ENCODE peak calls at places on chromosomes 5 and 9, in nine cellular contexts. J is fibroblast of lung, X is left lung, A is mucosa of descending colon, Z is cardiac muscle cell, R is breast epithelium, C is astrocyte of the spinal cord, M is WERI-Rb-1, F is OCI-LY7. D is an unnamed sample.

GRCh38 chr5:36691993-36692392 is 85.6 kb downstream of the SLC1A3 start:
- DNase-seq in J (peak; percentile 44), X (no peak), A (no peak), Z (no peak), R (no peak), C (peak; percentile 49), M (no peak), F (no peak), D (peak; percentile 61)

GRCh38 chr9:93296889-93297480 is 113.0 kb downstream of the WNK2 start:
- DNase-seq in J (no peak), X (no peak), A (no peak), Z (no peak), R (no peak), C (no peak), M (no peak), F (no peak), D (no peak)

GRCh38 chr9:132243156-132244074 is 81.6 kb downstream of the NTNG2 start:
- DNase-seq in J (no peak), X (peak; percentile 66), A (no peak), Z (no peak), R (no peak), C (no peak), M (peak; percentile 53), F (peak; percentile 27), D (no peak)

GRCh38 chr5:96329294-96329693 is 103.8 kb downstream of the PCSK1 start:
- DNase-seq in J (no peak), X (no peak), A (no peak), Z (no peak), R (no peak), C (no peak), M (no peak), F (no peak), D (no peak)

GRCh38 chr9:16145196-16145950 is 592.5 kb downstream of the CCDC171 start:
- DNase-seq in J (peak; percentile 75), X (no peak), A (no peak), Z (no peak), R (no peak), C (no peak), M (no peak), F (no peak), D (peak; percentile 51)

GRCh38 chr5:60945760-60946253 is 802 bp downstream of the NDUFAF2 start:
- DNase-seq in J (peak; percentile 66), X (peak; percentile 83), A (peak; percentile 58), Z (peak; percentile 75), R (no peak), C (peak; percentile 59), M (no peak), F (no peak), D (peak; percentile 75)

GRCh38 chr9:105330201-105330600 is 85.8 kb downstream of the SLC44A1 start:
- DNase-seq in J (no peak), X (no peak), A (no peak), Z (no peak), R (no peak), C (no peak), M (peak; percentile 35), F (no peak), D (peak; percentile 45)

GRCh38 chr5:77077821-77078176 is 9.3 kb downstream of the ZBED3 start:
- DNase-seq in J (no peak), X (no peak), A (no peak), Z (no peak), R (no peak), C (no peak), M (no peak), F (no peak), D (no peak)

GRCh38 chr9:95070549-95071021 is 246.9 kb downstream of the FANCC start:
- DNase-seq in J (no peak), X (no peak), A (no peak), Z (no peak), R (no peak), C (no peak), M (no peak), F (no peak), D (no peak)

GRCh38 chr5:112823181-112823580 is 37.9 kb upstream of the SRP19 start:
- DNase-seq in J (no peak), X (no peak), A (no peak), Z (no peak), R (no peak), C (no peak), M (no peak), F (no peak), D (no peak)

GRCh38 chr9:93309889-93310425 is 126.0 kb downstream of the WNK2 start:
- DNase-seq in J (no peak), X (no peak), A (no peak), Z (no peak), R (no peak), C (no peak), M (no peak), F (no peak), D (no peak)

GRCh38 chr5:176162206-176162605 is 76.0 kb upstream of the SIMC1 start:
- DNase-seq in J (peak; percentile 47), X (no peak), A (no peak), Z (peak; percentile 6), R (no peak), C (peak; percentile 49), M (no peak), F (no peak), D (no peak)

GRCh38 chr5:67335391-67335790 is 138.8 kb upstream of the CD180 start:
- DNase-seq in J (no peak), X (no peak), A (no peak), Z (no peak), R (no peak), C (no peak), M (no peak), F (no peak), D (no peak)

GRCh38 chr9:132800038-132800648 is 77.9 kb downstream of the AK8 start:
- DNase-seq in J (peak; percentile 34), X (peak; percentile 85), A (peak; percentile 80), Z (peak; percentile 85), R (peak; percentile 77), C (peak; percentile 61), M (peak; percentile 79), F (peak; percentile 73), D (peak; percentile 70)

GRCh38 chr5:95771892-95772291 is 40.8 kb downstream of the RHOBTB3 start:
- DNase-seq in J (no peak), X (no peak), A (no peak), Z (no peak), R (no peak), C (no peak), M (no peak), F (no peak), D (no peak)

GRCh38 chr9:126149661-126150060 is 177.0 kb upstream of the MVB12B start:
- DNase-seq in J (no peak), X (peak; percentile 35), A (no peak), Z (no peak), R (no peak), C (no peak), M (no peak), F (no peak), D (no peak)

GRCh38 chr5:147169399-147169798 is 65.4 kb upstream of the STK32A start:
- DNase-seq in J (peak; percentile 92), X (no peak), A (no peak), Z (peak; percentile 60), R (no peak), C (peak; percentile 75), M (no peak), F (no peak), D (peak; percentile 26)

GRCh38 chr5:137071526-137071925 is 427.6 kb downstream of the SPOCK1 start:
- DNase-seq in J (no peak), X (no peak), A (no peak), Z (no peak), R (no peak), C (no peak), M (no peak), F (peak; percentile 30), D (no peak)

GRCh38 chr5:150486402-150487198 is 21.3 kb upstream of the NDST1 start:
- DNase-seq in J (peak; percentile 65), X (peak; percentile 88), A (peak; percentile 71), Z (peak; percentile 57), R (peak; percentile 87), C (peak; percentile 69), M (peak; percentile 76), F (peak; percentile 79), D (no peak)

GRCh38 chr5:72204946-72205345 is 97.7 kb downstream of the MAP1B start:
- DNase-seq in J (peak; percentile 44), X (no peak), A (no peak), Z (no peak), R (no peak), C (peak; percentile 41), M (no peak), F (no peak), D (no peak)

GRCh38 chr5:175582697-175583096 is 75.2 kb upstream of the HRH2 start:
- DNase-seq in J (no peak), X (no peak), A (no peak), Z (no peak), R (no peak), C (no peak), M (no peak), F (no peak), D (no peak)

GRCh38 chr5:116361171-116361967 is 213.3 kb downstream of the SEMA6A start:
- DNase-seq in J (peak; percentile 43), X (peak; percentile 82), A (peak; percentile 56), Z (peak; percentile 55), R (no peak), C (peak; percentile 27), M (peak; percentile 81), F (no peak), D (peak; percentile 55)
- TF ChIP-seq CTCF in J (peak; percentile 14), X (no peak), A (no peak), Z (peak; percentile 35), R (no peak), C (peak; percentile 33), M (peak; percentile 62), F (no peak), D (no peak)

GRCh38 chr5:6525910-6526309 is 77.3 kb downstream of the UBE2QL1 start:
- DNase-seq in J (no peak), X (no peak), A (no peak), Z (peak; percentile 11), R (no peak), C (no peak), M (peak; percentile 84), F (peak; percentile 4), D (no peak)
- TF ChIP-seq CTCF in J (no peak), X (no peak), A (no peak), Z (peak; percentile 9), R (no peak), C (no peak), M (peak; percentile 86), F (peak; percentile 40), D (peak; percentile 7)

DNA sequence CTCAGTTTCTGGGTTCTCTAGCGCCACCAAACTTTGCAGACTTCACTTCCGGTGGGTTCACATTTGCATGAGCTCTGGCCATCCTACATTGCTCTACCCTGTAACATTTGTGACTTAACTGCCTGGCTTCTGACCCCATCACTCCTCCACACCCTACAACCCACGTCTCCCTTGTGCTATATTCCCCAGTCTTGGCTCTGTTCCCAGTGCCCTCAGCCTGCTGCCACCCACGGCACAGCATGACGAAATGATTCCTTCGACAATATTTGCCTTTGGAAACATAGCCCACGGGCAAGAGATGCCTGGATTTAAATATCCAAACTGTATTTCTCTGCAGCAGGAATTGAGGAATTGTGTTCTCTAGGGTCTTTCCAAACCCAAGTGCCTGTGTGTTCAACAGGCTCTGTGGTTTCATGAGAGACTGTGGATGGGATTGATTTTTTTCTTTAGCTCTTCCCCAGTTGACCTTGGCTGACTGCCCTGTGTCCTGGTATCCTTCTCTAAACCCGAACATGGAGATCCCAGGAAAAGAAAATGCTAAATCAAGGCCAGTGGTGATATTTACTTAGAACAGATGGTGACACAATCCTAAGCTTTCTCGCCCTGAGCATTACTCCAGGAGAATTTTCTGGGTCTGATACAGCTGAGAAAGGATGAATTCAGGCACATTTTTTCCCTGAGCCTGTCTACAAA is 44.4 kb upstream of the GRIA1 start:
- DNase-seq in J (peak; percentile 1), X (no peak), A (no peak), Z (peak; percentile 0), R (peak; percentile 53), C (no peak), M (peak; percentile 59), F (no peak), D (peak; percentile 71)
- TF ChIP-seq CTCF in J (no peak), X (no peak), A (no peak), Z (no peak), R (no peak), C (no peak), M (no peak), F (no peak), D (no peak)

GRCh38 chr9:950139-950538 is 26.3 kb upstream of the DMRT3 start:
- DNase-seq in J (no peak), X (no peak), A (no peak), Z (no peak), R (no peak), C (no peak), M (no peak), F (no peak), D (no peak)
- TF ChIP-seq CTCF in J (no peak), X (no peak), A (no peak), Z (no peak), R (no peak), C (no peak), M (peak; percentile 75), F (no peak), D (no peak)

D was measured in foreskin fibroblast.